ENCODE peak calls at places on chromosomes 7 and 10, in six cellular contexts. U is H1, W is GM12891, V is HepG2, H is K562, C is GM12878. J is an unnamed sample.

GRCh38 chr7:44213872-44214595 is 13.3 kb downstream of the YKT6 start:
- DNase-seq in U (peak; percentile 51), W (peak; percentile 78), C (no peak), H (peak; percentile 55), V (peak; percentile 56), J (peak; percentile 57)

GRCh38 chr7:45000096-45001032 is at the start of gene CCM2:
- DNase-seq in W (no peak), C (no peak), H (no peak), V (no peak), U (no peak), J (no peak)

GRCh38 chr10:14617850-14618249 is 156.8 kb downstream of the FAM107B start:
- DNase-seq in C (no peak), V (no peak), U (no peak), W (no peak), H (no peak), J (no peak)

GRCh38 chr7:128069367-128070364 is 38.4 kb upstream of the LRRC4 start:
- DNase-seq in W (no peak), V (no peak), H (no peak), U (no peak), C (no peak), J (no peak)

GRCh38 chr10:116272497-116273221 is at the start of gene GFRA1:
- DNase-seq in C (no peak), W (no peak), V (no peak), H (no peak), U (no peak), J (peak; percentile 30)

GRCh38 chr10:46237815-46238510 is 48.8 kb upstream of the ANTXRL start:
- DNase-seq in C (no peak), H (no peak), W (no peak), U (no peak), V (no peak), J (no peak)

GRCh38 chr7:42400961-42401360 is 164.0 kb upstream of the GLI3 start:
- DNase-seq in U (no peak), V (no peak), H (no peak), C (no peak), W (no peak), J (no peak)

GRCh38 chr7:35003679-35004278 is 33.5 kb downstream of the DPY19L1 start:
- DNase-seq in H (peak; percentile 18), U (no peak), C (no peak), W (no peak), V (peak; percentile 15), J (no peak)

DNA sequence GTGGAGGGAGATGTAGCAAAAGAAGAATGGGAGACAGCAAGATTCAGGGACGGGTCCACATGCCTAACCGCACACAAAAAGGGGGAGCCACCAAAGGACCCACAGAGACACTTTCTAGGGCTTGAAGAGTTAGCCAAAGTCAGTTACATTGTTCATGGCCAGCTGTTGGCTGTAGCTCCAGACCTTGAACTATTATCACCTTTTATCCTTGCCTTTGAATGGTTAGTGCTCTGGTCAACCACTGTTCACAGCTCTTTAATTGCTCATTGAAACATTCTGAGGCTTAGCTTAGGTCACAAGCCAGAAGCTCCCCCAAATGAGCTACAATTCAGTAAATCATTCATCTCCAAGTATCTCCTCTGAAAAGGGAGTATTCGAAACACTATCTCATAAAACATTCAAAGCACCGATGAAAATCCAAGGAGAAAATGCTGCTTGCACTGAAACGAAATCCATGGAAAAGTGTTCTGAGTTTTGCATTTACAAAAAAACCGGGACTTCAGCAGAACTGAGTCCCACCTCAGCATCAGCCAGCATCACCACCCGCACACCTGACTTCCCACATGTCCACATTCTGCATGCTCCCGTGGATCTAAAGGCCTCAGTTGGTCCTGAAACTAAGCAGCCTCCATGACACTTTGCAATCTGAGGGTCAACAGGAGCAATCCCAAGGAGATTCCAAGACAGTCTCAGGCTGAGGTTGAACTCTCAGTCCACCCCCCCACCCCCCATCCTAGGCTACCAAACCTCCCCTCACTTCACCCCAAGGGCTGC is 4.0 kb downstream of the SORBS1 start:
- DNase-seq in C (no peak), V (no peak), H (no peak), W (no peak), U (no peak), J (no peak)
- TF ChIP-seq TAF1 in C (no peak), V (no peak), H (no peak), W (no peak), U (no peak), J (no peak)

GRCh38 chr7:24979470-24979862 is 512 bp downstream of the OSBPL3 start:
- DNase-seq in V (peak; percentile 47), W (peak; percentile 51), U (peak; percentile 25), C (no peak), H (peak; percentile 68), J (peak; percentile 46)

GRCh38 chr7:24980695-24981543 is 941 bp upstream of the OSBPL3 start:
- DNase-seq in U (no peak), W (peak; percentile 31), H (no peak), C (no peak), V (no peak), J (peak; percentile 29)

GRCh38 chr7:24981544-24981951 is 1.6 kb upstream of the OSBPL3 start:
- DNase-seq in H (no peak), V (no peak), W (no peak), U (no peak), C (no peak), J (no peak)

GRCh38 chr7:24978837-24979469 is 1.0 kb downstream of the OSBPL3 start:
- DNase-seq in H (no peak), C (no peak), W (no peak), U (no peak), V (no peak), J (no peak)

DNA sequence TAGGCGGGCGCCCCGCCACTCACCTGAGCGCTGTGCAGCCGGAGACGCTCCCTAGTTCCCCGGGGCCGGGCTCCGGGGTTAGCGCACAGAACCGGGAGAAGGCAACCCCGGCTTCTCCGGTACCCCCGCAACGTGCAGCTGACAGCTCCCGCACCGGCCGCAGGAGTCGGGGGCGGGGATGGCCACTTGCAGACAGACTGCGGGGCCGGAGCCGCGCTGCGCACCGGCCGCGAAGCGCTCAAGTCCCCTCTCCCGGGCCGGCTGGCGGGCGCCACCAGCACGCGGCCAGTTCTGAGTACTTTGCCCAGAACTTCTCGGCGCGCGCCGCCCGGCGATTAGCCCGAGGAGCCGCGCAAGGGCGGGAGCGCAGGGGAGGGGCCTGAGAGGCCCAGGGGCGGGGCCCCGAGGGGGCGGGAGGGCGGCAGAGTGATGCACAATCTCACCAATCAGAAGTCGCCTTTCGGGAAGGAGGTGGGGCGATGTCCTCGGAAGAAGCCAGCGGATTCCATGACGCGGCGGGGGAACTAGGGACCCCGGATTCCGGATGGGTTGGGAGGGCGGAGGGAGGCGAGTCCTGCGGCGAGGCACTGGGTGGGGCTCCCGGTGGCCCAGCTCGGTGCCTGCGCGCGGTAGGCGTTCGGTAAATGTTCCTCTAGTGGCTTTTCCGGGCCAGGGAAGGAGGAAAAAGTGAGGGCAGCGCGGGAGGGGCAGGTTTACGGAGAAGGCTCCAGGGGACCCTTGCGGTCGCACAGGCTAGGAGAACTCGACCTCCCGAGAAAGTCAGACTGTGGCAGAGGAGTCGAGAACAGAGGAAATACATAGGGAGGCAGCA is at the start of gene OSBPL3:
- DNase-seq in C (peak; percentile 78), V (peak; percentile 91), U (peak; percentile 90), W (peak; percentile 77), H (peak; percentile 99), J (peak; percentile 74)
- TF ChIP-seq POLR2A in C (peak; percentile 87), V (peak; percentile 81), U (peak; percentile 51), W (no peak), H (peak; percentile 86), J (peak; percentile 77)

DNA sequence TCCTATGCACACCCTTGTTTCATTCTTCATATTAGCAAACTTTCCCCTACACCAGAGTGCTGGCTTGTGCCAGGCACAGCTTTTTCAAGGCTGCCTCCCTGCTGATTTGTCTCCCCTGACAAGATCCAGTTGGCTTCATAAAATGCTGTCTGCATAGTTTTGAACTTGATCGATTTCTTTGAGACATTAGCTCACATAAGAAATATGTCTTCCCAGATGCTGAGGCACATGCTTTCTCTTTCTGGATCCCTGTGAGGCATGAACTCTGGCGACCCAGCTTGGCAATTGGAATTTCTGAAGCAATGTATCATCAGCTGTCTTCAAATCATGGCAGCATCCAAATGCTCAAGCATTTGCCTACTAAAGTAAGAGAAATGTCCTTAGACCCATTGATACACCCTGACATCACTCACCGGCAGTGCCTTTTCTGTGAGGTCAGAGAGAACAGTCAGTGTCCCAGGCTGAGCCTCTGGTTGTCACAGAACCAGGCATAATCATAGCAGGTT is 616.4 kb upstream of the GHITM start:
- DNase-seq in H (no peak), C (no peak), V (no peak), U (no peak), W (no peak), J (no peak)
- TF ChIP-seq TAF1 in H (no peak), C (no peak), V (no peak), U (no peak), W (no peak), J (no peak)

GRCh38 chr10:62048919-62049636 is 147.6 kb downstream of the ARID5B start:
- DNase-seq in H (peak; percentile 48), V (peak; percentile 94), W (no peak), U (peak; percentile 59), C (no peak), J (no peak)
- TF ChIP-seq POLR2A in H (no peak), V (peak; percentile 91), W (no peak), U (peak; percentile 44), C (peak; percentile 76), J (peak; percentile 72)

DNA sequence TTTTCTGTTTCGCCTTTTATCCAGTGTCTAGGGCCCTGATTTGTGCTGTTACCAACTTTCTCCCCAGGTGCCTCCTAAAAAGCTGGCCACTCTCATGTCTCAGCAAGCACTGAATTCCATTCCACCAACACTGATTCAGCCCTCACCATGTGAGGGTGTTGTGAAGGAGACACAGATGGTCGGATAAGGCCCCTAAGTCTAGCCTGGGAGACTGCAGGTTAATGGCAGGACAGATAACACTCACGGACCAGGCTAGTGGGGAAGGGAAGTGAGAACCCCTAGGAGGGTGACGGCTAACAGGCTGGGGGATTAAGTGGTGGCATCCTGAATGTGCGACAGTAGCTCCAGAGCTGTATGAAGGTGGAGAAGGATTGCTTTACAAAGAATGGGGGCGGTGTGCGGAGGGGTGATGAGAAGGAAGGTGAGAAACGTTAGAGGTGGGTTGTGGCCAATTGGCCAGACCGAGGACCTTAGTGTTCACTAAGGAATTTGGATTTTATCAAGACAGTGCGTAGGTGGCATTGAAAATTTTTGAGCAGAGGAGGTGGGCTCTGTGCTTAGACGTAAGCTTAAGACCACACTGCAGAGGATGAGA is 3.8 kb upstream of the DUSP5 start:
- DNase-seq in V (no peak), C (no peak), H (no peak), W (no peak), U (no peak), J (no peak)
- TF ChIP-seq TAF1 in V (no peak), C (no peak), H (no peak), W (no peak), U (no peak), J (no peak)

GRCh38 chr7:96321670-96322372 is at the start of gene SLC25A13:
- DNase-seq in H (peak; percentile 99), W (peak; percentile 82), C (peak; percentile 40), V (peak; percentile 86), U (no peak), J (peak; percentile 83)
- TF ChIP-seq POLR2A in H (peak; percentile 86), W (peak; percentile 64), C (peak; percentile 82), V (peak; percentile 31), U (peak; percentile 86), J (peak; percentile 74)

GRCh38 chr7:159102681-159103381 is 41.8 kb downstream of the VIPR2 start:
- DNase-seq in H (no peak), C (no peak), W (no peak), V (no peak), U (no peak), J (no peak)
- TF ChIP-seq TAF1 in H (no peak), C (no peak), W (no peak), V (no peak), U (no peak), J (no peak)

J was measured in GM12892.